ENCODE peak calls at places on chromosomes 12 and 14, in seven cellular contexts. B, M, W, U, Z, E and F are unnamed samples.

GRCh38 chr12:76266797-76267196 is 81.4 kb downstream of the BBS10 start:
- DNase-seq in B (peak), M (no peak), W (no peak), U (no peak), Z (no peak), E (no peak), F (no peak)

GRCh38 chr14:96051231-96051630 is 12.1 kb downstream of the C14orf132 start:
- DNase-seq in B (no peak), M (no peak), W (no peak), U (no peak), Z (no peak), E (no peak), F (no peak)

GRCh38 chr12:110223777-110224378 is 57.2 kb upstream of the ATP2A2 start:
- DNase-seq in B (no peak), M (no peak), W (no peak), U (no peak), Z (no peak), E (no peak), F (no peak)

GRCh38 chr12:71639341-71639760 is 24.3 kb downstream of the ZFC3H1 start:
- DNase-seq in B (no peak), M (no peak), W (peak), U (no peak), Z (no peak), E (no peak), F (no peak)

GRCh38 chr12:82034769-82035168 is 275.6 kb upstream of the PPFIA2 start:
- DNase-seq in B (no peak), M (no peak), W (no peak), U (no peak), Z (no peak), E (no peak), F (no peak)

GRCh38 chr12:26032290-26032689 is 73.8 kb downstream of the RASSF8 start:
- DNase-seq in B (no peak), M (no peak), W (no peak), U (no peak), Z (no peak), E (no peak), F (no peak)

GRCh38 chr12:64680235-64680634 is 69.9 kb downstream of the RASSF3 start:
- DNase-seq in B (no peak), M (peak), W (no peak), U (no peak), Z (no peak), E (no peak), F (no peak)

GRCh38 chr12:132475304-132476037 is 14.5 kb upstream of the FBRSL1 start:
- DNase-seq in B (no peak), M (no peak), W (peak), U (no peak), Z (no peak), E (no peak), F (no peak)